ENCODE peak calls at places on chromosomes 2 and 18, in seven cellular contexts. N, T, F, P, I, L and R are unnamed samples.
A peak's percentile ranks its signal among the peaks of the same experiment; 100 is the strongest.

GRCh38 chr2:231294578-231295362 is 96.3 kb downstream of the ARMC9 start:
- DNase-seq in N (no peak), T (no peak), F (no peak), P (no peak), I (no peak), L (no peak), R (no peak)

GRCh38 chr2:240401308-240401707 is 34.2 kb upstream of the GPC1 start:
- DNase-seq in N (no peak), T (peak; percentile 51), F (no peak), P (no peak), I (no peak), L (no peak), R (no peak)

GRCh38 chr2:11553661-11554429 is 20.0 kb downstream of the GREB1 start:
- DNase-seq in N (no peak), T (peak; percentile 22), F (no peak), P (no peak), I (no peak), L (no peak), R (no peak)

GRCh38 chr2:144938308-144938709 is 418.4 kb upstream of the ZEB2 start:
- DNase-seq in N (no peak), T (no peak), F (no peak), P (peak; percentile 48), I (peak; percentile 22), L (no peak), R (no peak)

GRCh38 chr2:16621348-16621747 is 44.3 kb downstream of the CYRIA start:
- DNase-seq in N (no peak), T (no peak), F (no peak), P (no peak), I (no peak), L (no peak), R (no peak)

GRCh38 chr2:160918909-160919503 is 241.2 kb upstream of the TANK start:
- DNase-seq in N (no peak), T (peak; percentile 75), F (peak; percentile 20), P (peak; percentile 81), I (peak; percentile 15), L (peak; percentile 59), R (no peak)

GRCh38 chr2:174729797-174730529 is 34.3 kb downstream of the CHRNA1 start:
- DNase-seq in N (no peak), T (no peak), F (peak; percentile 27), P (no peak), I (no peak), L (no peak), R (peak; percentile 9)

GRCh38 chr2:98012561-98012979 is 16.8 kb upstream of the TMEM131 start:
- DNase-seq in N (no peak), T (peak; percentile 78), F (no peak), P (no peak), I (no peak), L (no peak), R (no peak)

GRCh38 chr2:39623916-39624315 is 41.8 kb upstream of the TMEM178A start:
- DNase-seq in N (no peak), T (no peak), F (no peak), P (no peak), I (no peak), L (no peak), R (peak; percentile 38)

GRCh38 chr18:57446322-57446721 is 11.1 kb downstream of the ONECUT2 start:
- DNase-seq in N (no peak), T (no peak), F (peak; percentile 91), P (peak; percentile 52), I (peak; percentile 52), L (no peak), R (no peak)

GRCh38 chr2:38933653-38934052 is 44.0 kb downstream of the ARHGEF33 start:
- DNase-seq in N (no peak), T (no peak), F (no peak), P (no peak), I (no peak), L (no peak), R (no peak)